ENCODE peak calls at places on chromosomes 11 and 22, in seven cellular contexts. One of them, this sample, is unnamed.
A peak's percentile ranks its signal among the peaks of the same experiment; 100 is the strongest.

GRCh38 chr11:75968021-75968685 is 153.1 kb downstream of the UVRAG start:
- DNase-seq in suprapubic skin: no peak
- DNase-seq in transverse colon: no peak
- DNase-seq in A549: no peak
- DNase-seq in ovary: no peak
- DNase-seq in sigmoid colon: no peak
- DNase-seq in GM12878: no peak
- DNase-seq in this sample: no peak

GRCh38 chr11:134224710-134225662 is 515 bp downstream of the VPS26B start:
- DNase-seq in suprapubic skin: peak; percentile 90
- DNase-seq in transverse colon: peak; percentile 50
- DNase-seq in A549: peak; percentile 7
- DNase-seq in ovary: peak; percentile 63
- DNase-seq in sigmoid colon: peak; percentile 79
- DNase-seq in GM12878: no peak
- DNase-seq in this sample: no peak

GRCh38 chr22:21451545-21452520 is 15.4 kb upstream of the TMEM191C start:
- DNase-seq in suprapubic skin: peak; percentile 55
- DNase-seq in transverse colon: no peak
- DNase-seq in A549: no peak
- DNase-seq in ovary: no peak
- DNase-seq in sigmoid colon: peak; percentile 28
- DNase-seq in GM12878: no peak
- DNase-seq in this sample: no peak

GRCh38 chr11:40328890-40329617 is 1130.4 kb downstream of the LRRC4C start:
- DNase-seq in suprapubic skin: no peak
- DNase-seq in transverse colon: peak; percentile 21
- DNase-seq in A549: peak; percentile 64
- DNase-seq in ovary: no peak
- DNase-seq in sigmoid colon: peak; percentile 77
- DNase-seq in GM12878: no peak
- DNase-seq in this sample: no peak

GRCh38 chr22:35604671-35605457 is 12.3 kb downstream of the MB start:
- DNase-seq in suprapubic skin: no peak
- DNase-seq in transverse colon: no peak
- DNase-seq in A549: no peak
- DNase-seq in ovary: no peak
- DNase-seq in sigmoid colon: no peak
- DNase-seq in GM12878: no peak
- DNase-seq in this sample: no peak

GRCh38 chr22:37214431-37215025 is 2.3 kb upstream of the SSTR3 start:
- DNase-seq in suprapubic skin: no peak
- DNase-seq in transverse colon: no peak
- DNase-seq in A549: no peak
- DNase-seq in ovary: peak; percentile 22
- DNase-seq in sigmoid colon: peak; percentile 49
- DNase-seq in GM12878: no peak
- DNase-seq in this sample: no peak

GRCh38 chr11:111960916-111961315 is 23.8 kb downstream of the DIXDC1 start:
- DNase-seq in suprapubic skin: no peak
- DNase-seq in transverse colon: peak; percentile 19
- DNase-seq in A549: no peak
- DNase-seq in ovary: no peak
- DNase-seq in sigmoid colon: no peak
- DNase-seq in GM12878: no peak
- DNase-seq in this sample: no peak

GRCh38 chr11:44615913-44616806 is 50.7 kb downstream of the CD82 start:
- DNase-seq in suprapubic skin: no peak
- DNase-seq in transverse colon: no peak
- DNase-seq in A549: no peak
- DNase-seq in ovary: peak; percentile 25
- DNase-seq in sigmoid colon: peak; percentile 55
- DNase-seq in GM12878: no peak
- DNase-seq in this sample: no peak

GRCh38 chr22:19559324-19559811 is 35.2 kb upstream of the CLDN5 start:
- DNase-seq in suprapubic skin: peak; percentile 44
- DNase-seq in transverse colon: no peak
- DNase-seq in A549: no peak
- DNase-seq in ovary: no peak
- DNase-seq in sigmoid colon: peak; percentile 26
- DNase-seq in GM12878: no peak
- DNase-seq in this sample: no peak

GRCh38 chr22:37079668-37080171 is 28.2 kb downstream of the KCTD17 start:
- DNase-seq in suprapubic skin: no peak
- DNase-seq in transverse colon: peak; percentile 48
- DNase-seq in A549: no peak
- DNase-seq in ovary: no peak
- DNase-seq in sigmoid colon: no peak
- DNase-seq in GM12878: no peak
- DNase-seq in this sample: no peak

GRCh38 chr11:63939351-63939920 is 634 bp downstream of the NAA40 start:
- DNase-seq in suprapubic skin: no peak
- DNase-seq in transverse colon: peak; percentile 26
- DNase-seq in A549: no peak
- DNase-seq in ovary: no peak
- DNase-seq in sigmoid colon: no peak
- DNase-seq in GM12878: no peak
- DNase-seq in this sample: no peak

GRCh38 chr11:63940786-63941185 is 2.0 kb downstream of the NAA40 start:
- DNase-seq in suprapubic skin: no peak
- DNase-seq in transverse colon: no peak
- DNase-seq in A549: no peak
- DNase-seq in ovary: no peak
- DNase-seq in sigmoid colon: no peak
- DNase-seq in GM12878: no peak
- DNase-seq in this sample: no peak

GRCh38 chr11:63941901-63942300 is 3.1 kb downstream of the NAA40 start:
- DNase-seq in suprapubic skin: no peak
- DNase-seq in transverse colon: no peak
- DNase-seq in A549: no peak
- DNase-seq in ovary: no peak
- DNase-seq in sigmoid colon: no peak
- DNase-seq in GM12878: no peak
- DNase-seq in this sample: no peak

GRCh38 chr11:63937713-63938480 is 905 bp upstream of the NAA40 start:
- DNase-seq in suprapubic skin: no peak
- DNase-seq in transverse colon: peak; percentile 32
- DNase-seq in A549: peak; percentile 87
- DNase-seq in ovary: peak; percentile 50
- DNase-seq in sigmoid colon: no peak
- DNase-seq in GM12878: no peak
- DNase-seq in this sample: no peak

GRCh38 chr11:63938481-63939350 is at the start of gene NAA40:
- DNase-seq in suprapubic skin: peak; percentile 92
- DNase-seq in transverse colon: peak; percentile 94
- DNase-seq in A549: peak; percentile 98
- DNase-seq in ovary: peak; percentile 94
- DNase-seq in sigmoid colon: peak; percentile 92
- DNase-seq in GM12878: peak; percentile 92
- DNase-seq in this sample: no peak
- TF ChIP-seq EP300 in suprapubic skin: no peak
- TF ChIP-seq EP300 in transverse colon: no peak
- TF ChIP-seq EP300 in A549: no peak
- TF ChIP-seq EP300 in ovary: no peak
- TF ChIP-seq EP300 in sigmoid colon: no peak
- TF ChIP-seq EP300 in GM12878: no peak
- TF ChIP-seq EP300 in this sample: no peak

GRCh38 chr11:91407842-91408241 is 816.8 kb upstream of the FAT3 start:
- DNase-seq in suprapubic skin: no peak
- DNase-seq in transverse colon: no peak
- DNase-seq in A549: no peak
- DNase-seq in ovary: no peak
- DNase-seq in sigmoid colon: no peak
- DNase-seq in GM12878: no peak
- DNase-seq in this sample: no peak

GRCh38 chr11:91404344-91404743 is 820.3 kb upstream of the FAT3 start:
- DNase-seq in suprapubic skin: no peak
- DNase-seq in transverse colon: no peak
- DNase-seq in A549: no peak
- DNase-seq in ovary: no peak
- DNase-seq in sigmoid colon: no peak
- DNase-seq in GM12878: no peak
- DNase-seq in this sample: no peak

DNA sequence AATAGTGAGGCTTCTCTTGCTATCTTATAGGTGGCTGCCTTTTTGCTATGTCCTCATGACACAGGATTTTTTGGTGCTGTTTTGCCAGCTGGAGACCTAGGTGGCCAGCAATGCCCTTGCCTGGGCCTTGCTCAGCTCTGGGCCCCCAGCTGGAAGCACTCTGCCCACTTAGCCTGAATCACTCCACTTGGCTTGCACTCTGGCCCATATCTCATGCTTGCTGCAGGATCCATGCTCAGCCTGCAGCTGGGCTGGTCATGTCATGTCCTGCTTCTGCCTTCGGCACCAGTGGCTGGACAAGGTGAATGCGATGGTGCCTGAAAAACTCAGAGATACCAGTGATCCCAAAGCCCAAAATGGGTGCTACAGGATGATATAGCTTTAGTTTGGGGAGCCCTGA is 818.6 kb upstream of the FAT3 start:
- DNase-seq in suprapubic skin: no peak
- DNase-seq in transverse colon: no peak
- DNase-seq in A549: no peak
- DNase-seq in ovary: no peak
- DNase-seq in sigmoid colon: no peak
- DNase-seq in GM12878: no peak
- DNase-seq in this sample: no peak
- TF ChIP-seq POLR2A in suprapubic skin: no peak
- TF ChIP-seq POLR2A in transverse colon: no peak
- TF ChIP-seq POLR2A in A549: no peak
- TF ChIP-seq POLR2A in ovary: no peak
- TF ChIP-seq POLR2A in sigmoid colon: no peak
- TF ChIP-seq POLR2A in GM12878: no peak
- TF ChIP-seq POLR2A in this sample: no peak

GRCh38 chr11:59615637-59616395 is at the start of gene OSBP:
- DNase-seq in suprapubic skin: peak; percentile 99
- DNase-seq in transverse colon: peak; percentile 99
- DNase-seq in A549: peak; percentile 99
- DNase-seq in ovary: peak; percentile 99
- DNase-seq in sigmoid colon: peak; percentile 100
- DNase-seq in GM12878: peak; percentile 100
- DNase-seq in this sample: peak; percentile 100
- TF ChIP-seq EP300 in suprapubic skin: no peak
- TF ChIP-seq EP300 in transverse colon: no peak
- TF ChIP-seq EP300 in A549: no peak
- TF ChIP-seq EP300 in ovary: no peak
- TF ChIP-seq EP300 in sigmoid colon: no peak
- TF ChIP-seq EP300 in GM12878: no peak
- TF ChIP-seq EP300 in this sample: no peak

GRCh38 chr11:107457558-107458271 is at the start of gene CWF19L2:
- DNase-seq in suprapubic skin: peak; percentile 91
- DNase-seq in transverse colon: peak; percentile 90
- DNase-seq in A549: peak; percentile 69
- DNase-seq in ovary: peak; percentile 90
- DNase-seq in sigmoid colon: peak; percentile 92
- DNase-seq in GM12878: peak; percentile 93
- DNase-seq in this sample: peak; percentile 93
- TF ChIP-seq POLR2A in suprapubic skin: no peak
- TF ChIP-seq POLR2A in transverse colon: peak; percentile 30
- TF ChIP-seq POLR2A in A549: peak; percentile 58
- TF ChIP-seq POLR2A in ovary: peak; percentile 33
- TF ChIP-seq POLR2A in sigmoid colon: peak; percentile 51
- TF ChIP-seq POLR2A in GM12878: peak; percentile 82
- TF ChIP-seq POLR2A in this sample: no peak

GRCh38 chr11:109892321-109892794 is 200.8 kb upstream of the ZC3H12C start:
- DNase-seq in suprapubic skin: no peak
- DNase-seq in transverse colon: no peak
- DNase-seq in A549: no peak
- DNase-seq in ovary: no peak
- DNase-seq in sigmoid colon: no peak
- DNase-seq in GM12878: no peak
- DNase-seq in this sample: no peak
- TF ChIP-seq EP300 in suprapubic skin: no peak
- TF ChIP-seq EP300 in transverse colon: no peak
- TF ChIP-seq EP300 in A549: no peak
- TF ChIP-seq EP300 in ovary: no peak
- TF ChIP-seq EP300 in sigmoid colon: no peak
- TF ChIP-seq EP300 in GM12878: no peak
- TF ChIP-seq EP300 in this sample: no peak

GRCh38 chr11:33161120-33162005 is at the start of gene CSTF3:
- DNase-seq in suprapubic skin: peak; percentile 100
- DNase-seq in transverse colon: peak; percentile 100
- DNase-seq in A549: peak; percentile 92
- DNase-seq in ovary: peak; percentile 100
- DNase-seq in sigmoid colon: peak; percentile 100
- DNase-seq in GM12878: peak; percentile 74
- DNase-seq in this sample: peak; percentile 100
- TF ChIP-seq POLR2A in suprapubic skin: peak; percentile 38
- TF ChIP-seq POLR2A in transverse colon: peak; percentile 74
- TF ChIP-seq POLR2A in A549: peak; percentile 43
- TF ChIP-seq POLR2A in ovary: peak; percentile 71
- TF ChIP-seq POLR2A in sigmoid colon: peak; percentile 19
- TF ChIP-seq POLR2A in GM12878: peak; percentile 80
- TF ChIP-seq POLR2A in this sample: no peak

DNA sequence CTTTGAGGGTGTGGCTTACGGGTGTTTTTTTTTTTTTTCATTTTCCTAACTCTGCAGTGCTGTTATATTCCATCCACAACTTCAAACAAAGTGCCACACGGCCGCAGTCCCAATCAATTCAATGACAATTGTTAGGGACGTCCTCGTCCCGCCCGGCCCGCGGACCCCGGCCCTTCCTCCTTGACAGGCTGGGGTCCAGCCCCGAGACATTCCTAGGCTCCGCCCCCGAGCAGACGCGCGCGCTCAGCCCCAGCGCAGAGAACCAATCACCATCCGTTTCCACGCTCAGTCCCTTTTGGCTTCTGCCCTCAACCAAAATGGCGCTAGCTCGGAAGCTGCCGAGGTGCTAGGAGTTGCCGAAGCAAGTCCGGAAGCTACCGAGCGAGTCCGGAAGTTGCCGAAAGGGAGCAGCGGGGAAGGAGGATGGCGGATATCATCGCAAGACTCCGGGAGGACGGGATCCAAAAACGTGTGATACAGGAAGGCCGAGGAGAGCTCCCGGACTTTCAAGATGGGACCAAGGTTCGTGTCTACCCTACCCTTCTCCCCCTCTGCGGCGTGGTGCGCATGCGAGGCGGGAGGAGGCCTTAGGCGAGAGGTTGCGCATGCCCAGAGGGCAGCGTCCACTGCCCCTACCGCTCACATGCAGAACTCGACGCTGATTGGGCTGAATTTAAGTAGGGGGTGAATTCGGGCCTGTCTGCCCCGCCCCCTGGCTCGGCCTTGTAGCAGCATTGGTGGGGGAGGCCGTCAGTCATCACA is at the start of gene AIP:
- DNase-seq in suprapubic skin: peak; percentile 98
- DNase-seq in transverse colon: peak; percentile 98
- DNase-seq in A549: peak; percentile 99
- DNase-seq in ovary: peak; percentile 98
- DNase-seq in sigmoid colon: peak; percentile 99
- DNase-seq in GM12878: peak; percentile 97
- DNase-seq in this sample: peak; percentile 99
- TF ChIP-seq EP300 in suprapubic skin: no peak
- TF ChIP-seq EP300 in transverse colon: no peak
- TF ChIP-seq EP300 in A549: no peak
- TF ChIP-seq EP300 in ovary: no peak
- TF ChIP-seq EP300 in sigmoid colon: no peak
- TF ChIP-seq EP300 in GM12878: no peak
- TF ChIP-seq EP300 in this sample: no peak

This sample was measured in esophagus muscularis mucosa.